ENCODE peak calls at places on chromosome 2, in ten cellular contexts. S, D, K, T, Y, G, Z, J, O and C are unnamed samples.

GRCh38 chr2:174752403-174753037 is 11.8 kb downstream of the CHRNA1 start:
- DNase-seq in S (no peak), D (no peak), K (peak), T (peak), Y (no peak), G (no peak), Z (no peak), J (no peak), O (no peak), C (no peak)

GRCh38 chr2:34004936-34005335 is 405.8 kb upstream of the FAM98A start:
- DNase-seq in S (no peak), D (no peak), K (no peak), T (no peak), Y (no peak), G (no peak), Z (no peak), J (no peak), O (no peak), C (no peak)

GRCh38 chr2:12538300-12538699 is 178.4 kb upstream of the TRIB2 start:
- DNase-seq in S (no peak), D (no peak), K (no peak), T (no peak), Y (no peak), G (no peak), Z (no peak), J (no peak), O (no peak), C (no peak)

GRCh38 chr2:189933041-189933440 is 129.5 kb downstream of the MSTN start:
- DNase-seq in S (no peak), D (no peak), K (no peak), T (no peak), Y (no peak), G (no peak), Z (no peak), J (no peak), O (no peak), C (no peak)

GRCh38 chr2:237485304-237485703 is 1.7 kb upstream of the MLPH start:
- DNase-seq in S (peak), D (no peak), K (no peak), T (no peak), Y (no peak), G (no peak), Z (peak), J (no peak), O (no peak), C (no peak)

GRCh38 chr2:108446703-108447102 is 2.3 kb upstream of the GCC2 start:
- DNase-seq in S (peak), D (no peak), K (no peak), T (peak), Y (peak), G (no peak), Z (no peak), J (peak), O (no peak), C (no peak)

GRCh38 chr2:69831354-69831905 is 2.0 kb downstream of the GMCL1 start:
- DNase-seq in S (no peak), D (no peak), K (peak), T (no peak), Y (peak), G (peak), Z (no peak), J (no peak), O (no peak), C (no peak)

GRCh38 chr2:105875241-105875640 is 130.5 kb downstream of the NCK2 start:
- DNase-seq in S (peak), D (no peak), K (no peak), T (peak), Y (no peak), G (no peak), Z (peak), J (no peak), O (no peak), C (no peak)

GRCh38 chr2:96171836-96172235 is 26.6 kb upstream of the DUSP2 start:
- DNase-seq in S (no peak), D (no peak), K (no peak), T (no peak), Y (no peak), G (no peak), Z (no peak), J (no peak), O (no peak), C (no peak)